ENCODE peak calls at places on chromosomes 4 and X, in four cellular contexts. L is NCI-H1105 treated with DMSO at 0.1 percent for 48 hours; T is stimulated activated naive B cell treated with anti-CD40 and anti-IgM and Interleukin-4, amounts not matched to agents 10 μg/mL and 1 μg/mL and 100 μg/mL, for 72 hours; F is T-helper 1 cell. D is an unnamed sample.

GRCh38 chrX:54423161-54423888 is 16.9 kb upstream of the TSR2 start:
- DNase-seq in L (no peak), T (no peak), F (no peak), D (no peak)

GRCh38 chr4:1058997-1059665 is 47.7 kb downstream of the FGFRL1 start:
- DNase-seq in L (no peak), T (no peak), F (no peak), D (no peak)

GRCh38 chrX:35380808-35381700 is 417.1 kb upstream of the MAGEB16 start:
- DNase-seq in L (peak; percentile 2), T (no peak), F (no peak), D (no peak)

GRCh38 chr4:38644201-38644600 is 19.8 kb upstream of the KLF3 start:
- DNase-seq in L (no peak), T (no peak), F (no peak), D (no peak)

GRCh38 chr4:38025665-38026064 is 65.5 kb downstream of the PTTG2 start:
- DNase-seq in L (no peak), T (no peak), F (no peak), D (no peak)

GRCh38 chrX:155009994-155010472 is 12.5 kb downstream of the F8 start:
- DNase-seq in L (no peak), T (no peak), F (no peak), D (no peak)

GRCh38 chrX:22406332-22406731 is 133.6 kb downstream of the CBLL2 start:
- DNase-seq in L (no peak), T (no peak), F (no peak), D (no peak)

GRCh38 chrX:121308276-121308805 is 260.9 kb downstream of the GLUD2 start:
- DNase-seq in L (peak; percentile 49), T (peak; percentile 35), F (no peak), D (peak; percentile 26)

GRCh38 chr4:39526283-39526682 is 956 bp downstream of the UGDH start:
- DNase-seq in L (no peak), T (no peak), F (no peak), D (no peak)

GRCh38 chr4:27692098-27692679 is 831.5 kb downstream of the STIM2 start:
- DNase-seq in L (peak; percentile 32), T (no peak), F (no peak), D (no peak)